ENCODE peak calls at places on chromosomes 5 and 9, in five cellular contexts. One of them, this sample, is unnamed.

GRCh38 chr9:134679616-134680392 is 38.2 kb downstream of the COL5A1 start:
- DNase-seq in memory B cell: no peak
- DNase-seq in aorta: peak
- DNase-seq in psoas muscle: no peak
- DNase-seq in fibroblast of mammary gland: no peak
- DNase-seq in this sample: no peak

GRCh38 chr9:137878146-137878941 is 762 bp downstream of the CACNA1B start:
- DNase-seq in memory B cell: no peak
- DNase-seq in aorta: peak
- DNase-seq in psoas muscle: no peak
- DNase-seq in fibroblast of mammary gland: peak
- DNase-seq in this sample: no peak

GRCh38 chr5:73812457-73812856 is 186.5 kb downstream of the ARHGEF28 start:
- DNase-seq in memory B cell: no peak
- DNase-seq in aorta: no peak
- DNase-seq in psoas muscle: no peak
- DNase-seq in fibroblast of mammary gland: no peak
- DNase-seq in this sample: no peak

GRCh38 chr5:169956126-169956525 is 24.2 kb downstream of the INSYN2B start:
- DNase-seq in memory B cell: no peak
- DNase-seq in aorta: no peak
- DNase-seq in psoas muscle: no peak
- DNase-seq in fibroblast of mammary gland: no peak
- DNase-seq in this sample: peak

GRCh38 chr9:110939053-110939452 is 99.2 kb downstream of the LPAR1 start:
- DNase-seq in memory B cell: no peak
- DNase-seq in aorta: no peak
- DNase-seq in psoas muscle: no peak
- DNase-seq in fibroblast of mammary gland: no peak
- DNase-seq in this sample: peak

GRCh38 chr5:177496111-177497010 is 1.0 kb downstream of the PDLIM7 start:
- DNase-seq in memory B cell: no peak
- DNase-seq in aorta: peak
- DNase-seq in psoas muscle: peak
- DNase-seq in fibroblast of mammary gland: peak
- DNase-seq in this sample: peak

GRCh38 chr5:178627259-178627598 is 379 bp upstream of the CLK4 start:
- DNase-seq in memory B cell: no peak
- DNase-seq in aorta: no peak
- DNase-seq in psoas muscle: no peak
- DNase-seq in fibroblast of mammary gland: no peak
- DNase-seq in this sample: no peak

GRCh38 chr9:35659340-35659739 is 1.2 kb downstream of the CCDC107 start:
- DNase-seq in memory B cell: no peak
- DNase-seq in aorta: no peak
- DNase-seq in psoas muscle: no peak
- DNase-seq in fibroblast of mammary gland: peak
- DNase-seq in this sample: peak

GRCh38 chr5:5622806-5623205 is 200.3 kb downstream of the ICE1 start:
- DNase-seq in memory B cell: no peak
- DNase-seq in aorta: no peak
- DNase-seq in psoas muscle: no peak
- DNase-seq in fibroblast of mammary gland: no peak
- DNase-seq in this sample: no peak

GRCh38 chr9:79221084-79221483 is 350.7 kb upstream of the TLE4 start:
- DNase-seq in memory B cell: no peak
- DNase-seq in aorta: no peak
- DNase-seq in psoas muscle: no peak
- DNase-seq in fibroblast of mammary gland: peak
- DNase-seq in this sample: peak

This sample was measured in AG10803.